ENCODE peak calls at places on chromosomes 13 and 19, in eight cellular contexts. O, R, N, L, S, B, J and K are unnamed samples.
A peak's percentile ranks its signal among the peaks of the same experiment; 100 is the strongest.

GRCh38 chr13:98405107-98405571 is 171.8 kb downstream of the STK24 start:
- DNase-seq in N (no peak), J (no peak), O (no peak), R (no peak), S (peak; percentile 14), B (no peak), L (peak; percentile 10), K (no peak)

GRCh38 chr13:71979616-71980015 is 112.6 kb upstream of the DACH1 start:
- DNase-seq in L (no peak), O (no peak), J (no peak), N (no peak), B (no peak), S (peak; percentile 1), R (no peak), K (no peak)

GRCh38 chr19:43524922-43525835 is 1.8 kb downstream of the ETHE1 start:
- DNase-seq in J (no peak), L (peak; percentile 27), R (no peak), N (no peak), O (peak; percentile 14), S (peak; percentile 41), B (no peak), K (no peak)

GRCh38 chr13:111850976-111851375 is 216.0 kb upstream of the SOX1 start:
- DNase-seq in O (no peak), J (no peak), N (no peak), R (no peak), S (no peak), L (no peak), B (no peak), K (peak; percentile 53)

GRCh38 chr13:111940892-111941291 is 126.1 kb upstream of the SOX1 start:
- DNase-seq in N (no peak), L (no peak), R (no peak), J (no peak), B (no peak), S (no peak), O (no peak), K (no peak)

GRCh38 chr13:34201050-34201913 is 383.3 kb downstream of the RFC3 start:
- DNase-seq in L (peak; percentile 81), S (peak; percentile 85), R (no peak), N (no peak), O (no peak), B (no peak), J (no peak), K (no peak)

GRCh38 chr19:7069904-7070226 is 362 bp downstream of the ZNF557 start:
- DNase-seq in L (no peak), O (no peak), B (no peak), R (no peak), J (no peak), S (no peak), N (no peak), K (no peak)

GRCh38 chr13:73522937-73523336 is 464.1 kb downstream of the KLF5 start:
- DNase-seq in S (no peak), B (no peak), L (no peak), O (no peak), R (no peak), J (no peak), N (no peak), K (no peak)

GRCh38 chr19:53037101-53038097 is 7.1 kb upstream of the ERVV-2 start:
- DNase-seq in R (no peak), S (peak; percentile 60), B (no peak), N (peak; percentile 35), J (no peak), L (peak; percentile 32), O (no peak), K (no peak)

GRCh38 chr13:26785845-26786630 is 25.5 kb upstream of the GPR12 start:
- DNase-seq in R (no peak), S (no peak), L (no peak), O (no peak), B (no peak), N (no peak), J (peak; percentile 22), K (no peak)

GRCh38 chr13:77696863-77697207 is 652 bp upstream of the SLAIN1 start:
- DNase-seq in S (no peak), R (no peak), B (no peak), J (no peak), L (no peak), N (no peak), O (no peak), K (no peak)

GRCh38 chr13:50226515-50227147 is 211.4 kb downstream of the KCNRG start:
- DNase-seq in S (no peak), N (no peak), R (no peak), J (no peak), B (no peak), L (no peak), O (no peak), K (no peak)

GRCh38 chr13:95524270-95524901 is 28.1 kb upstream of the CLDN10 start:
- DNase-seq in L (no peak), S (no peak), R (no peak), N (no peak), J (no peak), B (no peak), O (no peak), K (no peak)

GRCh38 chr13:75479102-75479501 is 2.9 kb downstream of the TBC1D4 start:
- DNase-seq in R (no peak), J (no peak), L (no peak), N (no peak), O (no peak), B (no peak), S (no peak), K (no peak)

GRCh38 chr19:40139533-40140287 is 49.0 kb upstream of the ZNF780A start:
- DNase-seq in B (no peak), N (peak; percentile 42), R (peak; percentile 4), O (no peak), S (peak; percentile 20), L (peak; percentile 22), J (no peak), K (peak; percentile 80)

GRCh38 chr13:99971576-99972189 is at the start of gene ZIC5:
- DNase-seq in N (no peak), R (no peak), J (no peak), L (no peak), O (no peak), B (no peak), S (no peak), K (no peak)

GRCh38 chr13:99972190-99972731 is 694 bp upstream of the ZIC5 start:
- DNase-seq in R (no peak), B (no peak), N (no peak), O (no peak), J (no peak), L (no peak), S (no peak), K (no peak)

GRCh38 chr13:99969934-99970760 is 1.4 kb downstream of the ZIC5 start:
- DNase-seq in B (no peak), L (no peak), R (no peak), N (peak; percentile 82), J (no peak), O (no peak), S (peak; percentile 30), K (no peak)

GRCh38 chr13:99969368-99969933 is 2.1 kb downstream of the ZIC5 start:
- DNase-seq in B (no peak), N (peak; percentile 46), O (no peak), R (no peak), S (no peak), J (no peak), L (no peak), K (no peak)

GRCh38 chr13:99970761-99971575 is 599 bp downstream of the ZIC5 start:
- DNase-seq in S (no peak), O (no peak), R (no peak), B (no peak), J (no peak), L (no peak), N (peak; percentile 66), K (no peak)
- H3K4me3 ChIP-seq in S (no peak overlapping the region), O (peak overlapping the region; percentile 32), R (no peak overlapping the region), B (no peak overlapping the region), J (no peak overlapping the region), L (peak overlapping the region; percentile 47), N (peak overlapping the region; percentile 56), K (peak overlapping the region; percentile 45)

GRCh38 chr19:55077106-55077505 is 1.4 kb downstream of the EPS8L1 start:
- DNase-seq in J (no peak), O (no peak), N (no peak), S (no peak), B (no peak), L (no peak), R (no peak), K (no peak)

GRCh38 chr19:55078996-55079395 is 3.3 kb downstream of the EPS8L1 start:
- DNase-seq in O (no peak), L (no peak), N (no peak), B (no peak), J (no peak), S (no peak), R (no peak), K (no peak)

GRCh38 chr19:55075366-55075998 is at the start of gene EPS8L1:
- DNase-seq in S (no peak), N (no peak), O (no peak), J (no peak), B (no peak), R (no peak), L (no peak), K (no peak)

GRCh38 chr19:55079400-55080038 is 3.9 kb downstream of the EPS8L1 start:
- DNase-seq in N (no peak), J (no peak), O (no peak), B (no peak), R (no peak), L (no peak), S (no peak), K (no peak)

DNA sequence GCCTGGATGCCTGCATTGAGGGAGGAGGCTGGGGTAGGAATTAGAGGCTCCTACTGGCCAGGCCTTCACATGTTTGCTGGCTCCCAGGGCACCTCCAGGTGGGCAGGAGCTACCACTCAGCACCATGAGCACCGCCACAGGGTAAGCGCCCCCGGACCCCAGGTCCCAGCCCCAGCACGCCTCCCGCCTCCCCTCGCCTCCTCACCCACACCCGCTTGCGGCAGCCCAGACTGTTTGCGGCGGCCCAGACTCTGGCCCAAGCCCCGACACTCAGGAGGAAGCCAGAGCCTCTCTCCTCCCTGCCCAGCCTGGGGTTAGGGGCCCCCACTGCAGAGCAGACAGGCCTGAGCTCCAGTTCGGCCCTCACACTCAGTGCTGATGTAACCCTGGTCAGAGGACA is 652 bp downstream of the EPS8L1 start:
- DNase-seq in J (no peak), S (no peak), N (no peak), R (no peak), L (no peak), B (no peak), O (no peak), K (no peak)
- H3K4me3 ChIP-seq in J (no peak overlapping the region), S (no peak overlapping the region), N (no peak overlapping the region), R (no peak overlapping the region), L (no peak overlapping the region), B (peak overlapping the region; percentile 28), O (no peak overlapping the region), K (no peak overlapping the region)

GRCh38 chr19:15194938-15195337 is 5.9 kb downstream of the NOTCH3 start:
- DNase-seq in O (no peak), S (peak; percentile 80), J (no peak), N (no peak), R (no peak), B (no peak), L (peak; percentile 77), K (no peak)
- H3K4me3 ChIP-seq in O (peak overlapping the region; percentile 41), S (no peak overlapping the region), J (no peak overlapping the region), N (no peak overlapping the region), R (peak overlapping the region; percentile 41), B (no peak overlapping the region), L (no peak overlapping the region), K (peak overlapping the region; percentile 47)

DNA sequence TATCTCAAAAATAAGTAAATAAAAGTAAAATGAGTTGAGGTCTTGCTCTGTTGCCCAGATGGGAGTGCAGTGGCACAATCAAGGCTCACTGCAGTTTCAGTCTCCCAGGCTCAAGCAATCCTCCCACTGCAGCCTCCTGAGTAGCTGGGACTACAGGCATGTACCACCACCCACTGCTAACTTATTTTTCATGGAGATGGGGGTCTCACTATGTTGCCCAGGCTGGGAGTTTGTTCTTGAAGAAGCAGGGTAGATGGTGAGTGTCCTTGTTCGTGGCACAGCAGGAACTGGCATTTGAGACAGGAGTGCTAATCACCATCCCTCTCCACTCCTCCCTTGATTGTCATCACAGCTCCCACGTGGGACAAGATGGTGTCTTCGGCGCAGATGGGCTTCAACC is 3.5 kb downstream of the NLRP2 start:
- DNase-seq in O (no peak), N (no peak), L (no peak), R (no peak), J (no peak), S (no peak), B (no peak), K (no peak)
- H3K4me3 ChIP-seq in O (no peak overlapping the region), N (no peak overlapping the region), L (no peak overlapping the region), R (no peak overlapping the region), J (no peak overlapping the region), S (no peak overlapping the region), B (no peak overlapping the region), K (no peak overlapping the region)